ENCODE peak calls at places on chromosomes 1 and 21, in four cellular contexts. B, H, E and K are unnamed samples.

GRCh38 chr1:31943546-31944184 is 5.5 kb upstream of the PTP4A2 start:
- DNase-seq in B (no peak), H (no peak), E (peak; percentile 56), K (no peak)

GRCh38 chr21:42419845-42420244 is 16.1 kb downstream of the UBASH3A start:
- DNase-seq in B (no peak), H (no peak), E (no peak), K (no peak)

GRCh38 chr1:158035976-158036583 is 42.6 kb downstream of the KIRREL1 start:
- DNase-seq in B (no peak), H (no peak), E (peak; percentile 62), K (no peak)

GRCh38 chr1:177983087-177983823 is 13.4 kb upstream of the SEC16B start:
- DNase-seq in B (no peak), H (no peak), E (no peak), K (no peak)

GRCh38 chr1:71252900-71253299 is 172.1 kb upstream of the ZRANB2 start:
- DNase-seq in B (no peak), H (no peak), E (no peak), K (no peak)

GRCh38 chr1:244657421-244657820 is 4.5 kb downstream of the DESI2 start:
- DNase-seq in B (no peak), H (no peak), E (no peak), K (no peak)

GRCh38 chr1:169078163-169078883 is 28.2 kb upstream of the ATP1B1 start:
- DNase-seq in B (no peak), H (no peak), E (no peak), K (no peak)

GRCh38 chr1:51819810-51820209 is 58.7 kb downstream of the NRDC start:
- DNase-seq in B (no peak), H (no peak), E (no peak), K (no peak)

GRCh38 chr21:32336711-32337110 is 38.1 kb downstream of the MRAP start:
- DNase-seq in B (no peak), H (no peak), E (no peak), K (no peak)

GRCh38 chr1:179313004-179313403 is 19.4 kb downstream of the SOAT1 start:
- DNase-seq in B (no peak), H (no peak), E (no peak), K (no peak)

GRCh38 chr1:209485759-209486158 is 97.8 kb upstream of the CAMK1G start:
- DNase-seq in B (no peak), H (no peak), E (no peak), K (no peak)

GRCh38 chr21:17783003-17783402 is 36.2 kb downstream of the C21orf91 start:
- DNase-seq in B (no peak), H (no peak), E (no peak), K (no peak)

GRCh38 chr1:95640746-95641145 is 406.7 kb downstream of the RWDD3 start:
- DNase-seq in B (peak; percentile 28), H (no peak), E (peak; percentile 3), K (no peak)

GRCh38 chr1:35560256-35561225 is 2.9 kb downstream of the NCDN start:
- DNase-seq in B (peak; percentile 84), H (peak; percentile 78), E (no peak), K (no peak)

GRCh38 chr21:45535341-45536081 is 6.7 kb downstream of the SLC19A1 start:
- DNase-seq in B (peak; percentile 41), H (peak; percentile 24), E (no peak), K (no peak)

GRCh38 chr1:167860231-167860923 is 53.6 kb downstream of the ADCY10 start:
- DNase-seq in B (no peak), H (no peak), E (no peak), K (no peak)

GRCh38 chr1:3146907-3147306 is 77.9 kb downstream of the PRDM16 start:
- DNase-seq in B (no peak), H (no peak), E (no peak), K (no peak)

GRCh38 chr1:31978853-31979400 is 34.7 kb upstream of the KHDRBS1 start:
- DNase-seq in B (no peak), H (no peak), E (no peak), K (no peak)

GRCh38 chr1:206672011-206672688 is 12.6 kb upstream of the MAPKAPK2 start:
- DNase-seq in B (no peak), H (no peak), E (no peak), K (no peak)

GRCh38 chr1:150066838-150067183 is 765 bp upstream of the VPS45 start:
- DNase-seq in B (peak; percentile 59), H (peak; percentile 47), E (peak; percentile 76), K (no peak)

GRCh38 chr21:42767561-42767835 is 111.8 kb downstream of the WDR4 start:
- DNase-seq in B (no peak), H (no peak), E (no peak), K (no peak)

GRCh38 chr1:201876148-201876547 is 12.6 kb upstream of the SHISA4 start:
- DNase-seq in B (no peak), H (no peak), E (no peak), K (no peak)

GRCh38 chr1:164443166-164443565 is 115.8 kb upstream of the PBX1 start:
- DNase-seq in B (no peak), H (no peak), E (no peak), K (no peak)

GRCh38 chr1:20640183-20640597 is 6.9 kb downstream of the PINK1 start:
- DNase-seq in B (no peak), H (no peak), E (peak; percentile 80), K (no peak)

GRCh38 chr1:54885863-54886723 is 902 bp downstream of the DHCR24 start:
- DNase-seq in B (no peak), H (no peak), E (no peak), K (no peak)

GRCh38 chr1:1428174-1428573 is 7.1 kb upstream of the ANKRD65 start:
- DNase-seq in B (peak; percentile 24), H (no peak), E (no peak), K (no peak)

GRCh38 chr1:109625601-109626560 is 6.2 kb downstream of the AMPD2 start:
- DNase-seq in B (no peak), H (no peak), E (peak; percentile 86), K (peak; percentile 54)

GRCh38 chr1:14267991-14268390 is 330.5 kb upstream of the KAZN start:
- DNase-seq in B (no peak), H (no peak), E (no peak), K (no peak)

GRCh38 chr1:65422241-65423203 is 2.1 kb downstream of the LEPR start:
- DNase-seq in B (no peak), H (no peak), E (no peak), K (no peak)

GRCh38 chr1:236966636-236967035 is 37.6 kb downstream of the MT1HL1 start:
- DNase-seq in B (no peak), H (no peak), E (no peak), K (no peak)

GRCh38 chr1:21270086-21270689 is 20.1 kb downstream of the ECE1 start:
- DNase-seq in B (peak; percentile 77), H (peak; percentile 75), E (peak; percentile 77), K (peak; percentile 88)

GRCh38 chr1:161165742-161166668 is at the start of gene PPOX:
- DNase-seq in B (peak; percentile 98), H (peak; percentile 95), E (peak; percentile 97), K (peak; percentile 99)

GRCh38 chr21:16046625-16047340 is 317.0 kb downstream of the USP25 start:
- DNase-seq in B (no peak), H (no peak), E (no peak), K (no peak)

GRCh38 chr1:31764307-31765040 is at the start of gene ADGRB2:
- DNase-seq in B (no peak), H (no peak), E (no peak), K (no peak)

GRCh38 chr1:239987103-239987745 is 104.5 kb upstream of the FMN2 start:
- DNase-seq in B (no peak), H (no peak), E (peak; percentile 54), K (no peak)

GRCh38 chr1:50123071-50123470 is 14.4 kb downstream of the ELAVL4 start:
- DNase-seq in B (no peak), H (no peak), E (no peak), K (no peak)

GRCh38 chr1:160722726-160723125 is 11.1 kb upstream of the CD48 start:
- DNase-seq in B (no peak), H (no peak), E (no peak), K (no peak)

GRCh38 chr21:16186742-16187141 is 457.0 kb downstream of the USP25 start:
- DNase-seq in B (no peak), H (no peak), E (no peak), K (no peak)

DNA sequence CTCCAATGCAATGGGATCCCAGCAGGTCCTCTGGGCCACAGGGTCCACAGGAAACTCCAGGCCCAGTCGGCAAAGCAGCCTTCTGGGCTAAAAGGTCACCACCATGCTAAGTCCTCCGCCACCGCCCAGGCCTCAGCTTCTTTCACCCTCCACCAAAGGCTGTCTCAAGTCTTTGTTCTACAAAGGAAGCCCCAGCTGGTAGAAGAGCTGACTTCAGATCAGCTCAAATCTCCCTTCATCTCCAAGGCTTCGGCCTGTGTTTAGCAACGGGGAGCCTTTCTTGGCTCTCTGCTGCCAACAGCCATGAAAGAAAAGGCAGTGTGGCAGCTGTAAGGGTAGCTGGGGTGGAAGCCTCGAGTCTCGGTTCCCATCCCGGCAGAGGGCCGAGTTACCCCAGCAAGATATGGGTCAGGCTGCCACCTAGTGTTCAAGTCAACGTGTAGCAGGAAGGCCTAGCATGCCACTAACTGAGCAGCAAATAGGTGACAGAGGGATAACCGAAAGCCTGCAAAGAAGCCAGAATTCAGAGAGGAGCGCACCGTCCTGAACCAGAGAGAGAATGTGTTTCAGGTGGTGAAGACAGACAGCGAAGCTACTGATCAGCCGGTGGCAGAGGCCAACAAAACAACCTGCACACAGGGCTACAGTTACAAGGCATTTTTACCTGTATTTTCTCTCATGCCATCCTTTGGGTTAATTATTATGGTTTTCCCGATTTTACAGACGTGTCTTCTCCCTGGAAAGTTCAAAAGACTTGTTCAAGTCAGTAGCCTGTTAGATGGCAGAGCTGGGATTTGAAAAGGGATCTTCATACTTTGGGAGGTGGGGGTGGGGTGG is 26.8 kb upstream of the CRNN start:
- DNase-seq in B (peak; percentile 73), H (peak; percentile 50), E (peak; percentile 81), K (peak; percentile 80)
- H3K27ac ChIP-seq in B (no peak overlapping the region), H (no peak overlapping the region), E (no peak overlapping the region), K (no peak overlapping the region)

GRCh38 chr1:246989901-246990300 is 18.0 kb downstream of the ZNF695 start:
- DNase-seq in B (no peak), H (no peak), E (no peak), K (no peak)
- H3K9me3 ChIP-seq in B (peaks cover 97% of the 10 kb centered on the region), H (peaks cover 99% of the 10 kb centered on the region), E (peaks cover 53% of the 10 kb centered on the region), K (peaks cover 97% of the 10 kb centered on the region)

DNA sequence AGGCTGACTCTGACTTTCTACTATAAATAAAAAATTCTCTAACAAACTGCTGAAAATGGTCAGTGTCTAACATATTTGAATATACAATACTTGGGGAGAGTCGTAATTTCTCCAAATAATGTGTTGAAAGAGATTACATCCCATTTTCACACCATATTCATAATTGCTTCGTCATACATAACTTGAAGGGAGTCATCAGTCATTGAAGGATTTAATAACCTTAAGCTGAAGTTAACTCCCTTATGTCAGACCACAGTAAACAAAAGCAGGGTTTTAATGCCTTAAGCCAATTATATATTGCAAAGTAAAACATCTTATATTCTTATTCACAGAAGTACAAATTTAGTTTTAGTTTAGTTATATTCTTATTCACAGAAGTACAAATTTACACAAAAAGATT is 129.9 kb downstream of the RERE start:
- DNase-seq in B (no peak), H (no peak), E (no peak), K (no peak)
- H3K27ac ChIP-seq in B (no peak overlapping the region), H (no peak overlapping the region), E (no peak overlapping the region), K (peak overlapping the region; percentile 1)

DNA sequence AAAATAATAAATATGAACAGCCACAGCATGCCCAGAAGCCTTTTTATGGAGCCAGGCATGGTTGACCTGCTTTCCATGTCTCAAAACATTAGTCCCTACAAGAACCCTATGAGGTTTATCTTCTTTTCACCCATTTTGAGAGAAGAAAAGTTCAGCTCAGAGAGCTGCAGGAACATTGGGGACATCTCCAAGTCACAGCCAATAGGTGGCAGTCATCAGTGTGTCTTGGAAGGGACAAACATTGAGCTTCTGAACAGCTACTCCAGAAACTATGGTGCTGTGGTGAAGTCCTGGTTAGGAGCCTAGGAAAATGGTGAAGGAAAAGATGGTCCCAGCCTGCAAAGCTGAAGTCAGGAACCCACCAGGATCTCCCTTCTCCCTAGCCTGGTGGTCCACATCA is 73.6 kb downstream of the JMJD4 start:
- DNase-seq in B (no peak), H (no peak), E (peak; percentile 4), K (no peak)
- H3K9me3 ChIP-seq in B (peaks cover 100% of the 10 kb centered on the region), H (peaks cover 100% of the 10 kb centered on the region), E (peaks cover 62% of the 10 kb centered on the region), K (peaks cover 64% of the 10 kb centered on the region)